ENCODE peak calls at places on chromosomes 2 and 18, in four cellular contexts. G is A549, W is K562, T is transverse colon. E is an unnamed sample. For H3K9me3, the result is how much of the 10 kb centered on the place peaks cover.

GRCh38 chr2:10135296-10136089 is 13.0 kb downstream of the RRM2 start:
- DNase-seq in W (peak), T (no peak), G (no peak), E (no peak)

GRCh38 chr2:43455735-43456642 is 139.8 kb downstream of the THADA start:
- DNase-seq in T (no peak), W (no peak), G (no peak), E (no peak)

GRCh38 chr2:133287709-133288108 is 280.6 kb downstream of the NCKAP5 start:
- DNase-seq in G (no peak), T (no peak), W (no peak), E (no peak)

GRCh38 chr2:38720613-38721241 is 30.4 kb downstream of the SRSF7 start:
- DNase-seq in W (peak), G (no peak), T (peak), E (no peak)

GRCh38 chr2:156334496-156335478 is 2.3 kb upstream of the NR4A2 start:
- DNase-seq in G (peak), W (peak), T (peak), E (peak)

GRCh38 chr18:54223568-54224241 is 764 bp downstream of the MBD2 start:
- DNase-seq in W (peak), T (peak), G (no peak), E (no peak)

GRCh38 chr2:41779873-41780272 is 267.9 kb upstream of the PKDCC start:
- DNase-seq in G (no peak), T (no peak), W (no peak), E (no peak)

GRCh38 chr18:3447035-3447894 is 2.7 kb upstream of the TGIF1 start:
- DNase-seq in W (peak), G (no peak), T (peak), E (peak)

GRCh38 chr2:120289221-120289906 is 36.7 kb downstream of the RALB start:
- DNase-seq in G (no peak), W (no peak), T (no peak), E (no peak)

GRCh38 chr18:55416791-55417190 is 171.2 kb downstream of the TCF4 start:
- DNase-seq in W (no peak), G (no peak), T (no peak), E (no peak)

GRCh38 chr2:217386041-217386440 is 526.2 kb upstream of the TNP1 start:
- DNase-seq in T (no peak), W (no peak), G (no peak), E (no peak)

GRCh38 chr2:113240915-113241911 is 37.5 kb downstream of the PAX8 start:
- DNase-seq in W (peak), T (peak), G (peak), E (peak)

GRCh38 chr18:74353169-74353775 is 37.6 kb downstream of the C18orf63 start:
- DNase-seq in W (peak), T (peak), G (peak), E (no peak)

GRCh38 chr2:105890856-105891255 is 146.1 kb downstream of the NCK2 start:
- DNase-seq in G (no peak), T (no peak), W (no peak), E (no peak)

GRCh38 chr2:129777757-129778607 is 201.5 kb upstream of the RAB6C start:
- DNase-seq in G (no peak), W (no peak), T (no peak), E (no peak)

GRCh38 chr2:109129356-109129920 is 433 bp downstream of the SH3RF3 start:
- DNase-seq in G (peak), T (no peak), W (no peak), E (no peak)

GRCh38 chr2:109126501-109126860 is 2.5 kb upstream of the SH3RF3 start:
- DNase-seq in G (no peak), T (no peak), W (no peak), E (peak)

GRCh38 chr2:109127556-109127955 is 1.4 kb upstream of the SH3RF3 start:
- DNase-seq in G (no peak), W (no peak), T (no peak), E (peak)

GRCh38 chr2:109128466-109129355 is at the start of gene SH3RF3:
- DNase-seq in W (no peak), T (peak), G (peak), E (no peak)

DNA sequence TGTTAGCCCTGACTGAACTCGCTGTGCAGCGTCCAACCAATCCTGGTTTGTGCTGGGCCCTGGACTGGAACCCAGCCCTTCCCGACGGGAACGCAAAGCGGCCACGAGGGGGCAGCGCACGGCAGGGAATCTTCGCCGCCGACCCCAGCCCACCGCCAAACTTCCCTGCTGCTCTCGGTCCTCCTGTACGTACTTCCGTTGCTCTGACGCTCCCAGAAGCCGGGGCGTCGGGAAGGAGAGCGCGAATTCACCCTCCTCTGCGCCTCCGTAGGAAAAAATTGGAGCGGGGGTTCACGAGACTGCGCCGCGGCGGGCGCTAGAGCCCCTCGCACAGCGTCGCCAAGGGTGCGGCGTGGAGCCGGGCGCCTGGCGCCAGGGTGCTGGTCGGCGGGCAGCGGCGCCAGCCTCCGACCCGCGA is 948 bp upstream of the SH3RF3 start:
- DNase-seq in G (peak), T (peak), W (peak), E (peak)
- H3K4me3 ChIP-seq in G (peak), T (peak), W (no peak), E (peak)

DNA sequence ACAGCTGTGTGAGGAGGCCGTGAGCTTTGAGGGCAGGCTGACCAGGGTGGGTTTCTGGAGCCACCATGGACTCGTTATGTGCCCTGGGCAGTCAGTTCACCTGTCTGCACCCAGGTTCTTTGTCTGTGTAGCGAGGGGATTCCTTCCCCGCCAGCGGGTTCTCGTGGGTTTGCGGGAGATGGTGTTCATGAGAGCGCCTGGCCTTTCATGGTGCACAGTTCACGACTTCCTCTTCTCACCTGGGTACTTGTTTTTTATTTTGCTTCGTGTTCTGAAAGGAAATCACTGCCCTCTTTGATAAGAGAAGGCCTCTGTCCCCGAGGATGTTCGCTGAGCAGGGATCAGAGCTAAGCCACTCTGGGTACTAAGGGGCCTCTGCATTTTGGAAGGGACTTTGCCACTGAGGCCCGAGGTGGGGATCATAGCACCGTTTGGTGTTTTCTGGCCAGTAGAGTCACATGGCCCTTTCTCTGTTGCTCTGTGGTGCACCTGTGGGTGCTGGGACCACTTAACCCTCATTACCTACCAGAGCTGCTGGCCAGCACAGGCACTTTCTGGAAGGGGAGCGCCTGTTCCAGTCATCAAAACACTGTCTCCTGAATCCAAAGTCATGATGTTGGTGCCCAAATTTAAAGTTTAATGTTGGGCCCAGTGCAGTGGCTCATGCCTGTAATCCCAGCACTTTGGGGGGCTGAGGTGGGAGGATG is 78.5 kb downstream of the LDLRAD4 start:
- DNase-seq in G (no peak), T (no peak), W (no peak), E (no peak)
- H3K9me3 ChIP-seq in G (under half), T (under half), W (under half), E (under half)

DNA sequence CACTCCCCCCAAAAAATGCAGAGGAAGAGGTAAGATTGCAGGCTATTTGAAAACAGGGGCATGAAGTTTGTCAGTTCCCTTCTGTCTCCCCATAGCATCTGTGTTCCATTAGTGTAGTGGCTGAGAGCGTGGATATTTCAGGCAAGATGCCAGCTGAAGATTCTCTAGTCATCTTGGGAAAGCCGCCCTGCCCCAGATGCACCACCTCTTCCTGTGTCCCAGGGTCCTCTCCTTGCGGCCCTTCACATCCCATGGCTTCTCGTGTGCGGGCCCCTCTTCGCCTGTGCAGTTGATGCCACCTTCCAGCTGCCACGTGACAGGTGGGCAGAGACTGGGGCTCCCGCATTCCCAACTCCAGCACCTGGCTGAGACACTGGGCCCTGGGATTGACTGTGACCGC is 16.1 kb downstream of the TMEM127 start:
- DNase-seq in G (no peak), T (no peak), W (no peak), E (no peak)
- TF ChIP-seq POLR2A in G (no peak), T (no peak), W (no peak), E (no peak)

GRCh38 chr2:231512222-231512621 is 18.0 kb downstream of the NMUR1 start:
- DNase-seq in W (no peak), G (no peak), T (no peak), E (no peak)

GRCh38 chr2:231513746-231514224 is 16.5 kb downstream of the NMUR1 start:
- DNase-seq in G (no peak), W (no peak), T (no peak), E (no peak)

GRCh38 chr2:231514225-231514950 is 15.9 kb downstream of the NMUR1 start:
- DNase-seq in G (peak), W (peak), T (peak), E (peak)

GRCh38 chr2:231515603-231516002 is 14.6 kb downstream of the NMUR1 start:
- DNase-seq in T (no peak), G (no peak), W (peak), E (no peak)

GRCh38 chr2:231514951-231515297 is 15.3 kb downstream of the NMUR1 start:
- DNase-seq in G (no peak), T (no peak), W (peak), E (no peak)
- H3K4me3 ChIP-seq in G (peak), T (peak), W (peak), E (peak)

DNA sequence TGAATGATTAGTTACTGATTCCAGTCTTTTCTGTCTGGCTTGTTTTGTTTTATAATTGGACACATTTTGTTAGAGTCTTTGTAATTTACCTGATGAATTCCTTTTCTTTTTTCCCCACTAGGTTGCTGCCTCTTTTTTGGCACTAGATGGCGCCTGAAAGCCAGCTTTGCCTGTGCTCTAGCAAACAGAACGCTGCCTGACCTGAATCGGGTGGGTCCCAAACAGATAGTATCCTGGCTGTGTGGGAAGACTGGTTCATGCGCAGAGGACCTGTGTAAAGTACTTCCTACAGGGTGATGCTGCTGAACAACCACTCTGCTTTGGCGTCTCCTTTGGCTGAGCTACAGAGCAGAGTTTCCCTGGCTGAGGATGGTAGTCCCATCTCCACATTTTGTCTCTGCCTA is 288.2 kb downstream of the IKZF2 start:
- DNase-seq in W (peak), G (no peak), T (peak), E (no peak)
- H3K9me3 ChIP-seq in W (under half), G (under half), T (under half), E (under half)

GRCh38 chr2:73111300-73112025 is 1.3 kb downstream of the RAB11FIP5 start:
- DNase-seq in G (peak), W (peak), T (peak), E (peak)

GRCh38 chr2:73112913-73113633 is at the start of gene RAB11FIP5:
- DNase-seq in W (peak), G (peak), T (peak), E (peak)

GRCh38 chr2:73110622-73111299 is 2.0 kb downstream of the RAB11FIP5 start:
- DNase-seq in T (peak), G (no peak), W (peak), E (no peak)

GRCh38 chr2:73113634-73113958 is 848 bp upstream of the RAB11FIP5 start:
- DNase-seq in G (no peak), T (no peak), W (no peak), E (no peak)

GRCh38 chr2:73112026-73112912 is 479 bp downstream of the RAB11FIP5 start:
- DNase-seq in G (no peak), T (peak), W (peak), E (peak)
- TF ChIP-seq POLR2A in G (no peak), T (peak), W (no peak), E (no peak)

GRCh38 chr18:35616664-35617423 is 35.3 kb downstream of the GALNT1 start:
- DNase-seq in G (peak), T (peak), W (peak), E (no peak)
- H3K4me3 ChIP-seq in G (peak), T (no peak), W (no peak), E (no peak)

GRCh38 chr2:170923799-170924198 is 5.3 kb upstream of the GORASP2 start:
- DNase-seq in W (peak), T (no peak), G (no peak), E (no peak)
- H3K9me3 ChIP-seq in W (under half), T (under half), G (under half), E (under half)

DNA sequence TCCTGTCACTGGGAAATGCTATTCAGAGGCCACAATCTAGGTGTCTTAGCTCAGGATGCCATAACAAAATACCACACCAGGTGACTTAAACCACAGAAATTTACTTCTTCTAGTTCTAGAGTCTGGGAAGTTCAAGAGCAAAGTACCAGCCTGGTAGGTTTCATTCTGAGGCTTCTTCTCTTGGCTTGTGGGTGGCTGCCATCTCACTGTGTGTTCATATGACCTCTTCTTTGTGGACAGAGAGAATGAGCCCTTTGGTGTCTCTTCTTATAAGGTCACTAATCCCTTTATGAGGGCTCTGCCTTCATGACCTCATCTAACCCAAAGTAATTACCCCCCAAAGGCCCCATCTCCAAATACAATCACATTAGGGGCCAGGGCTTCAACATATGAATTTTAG is 57.3 kb downstream of the RHOB start:
- DNase-seq in W (no peak), T (no peak), G (no peak), E (no peak)
- TF ChIP-seq POLR2A in W (no peak), T (no peak), G (no peak), E (no peak)

E was measured in suprapubic skin.